ENCODE peak calls at places on chromosome 2, in seven cellular contexts. O, L, J, H, E, Z and I are unnamed samples.

GRCh38 chr2:181354626-181355025 is 102.6 kb upstream of the ITGA4 start:
- DNase-seq in E (no peak), Z (no peak), L (no peak), O (no peak), J (no peak), H (no peak), I (no peak)

GRCh38 chr2:240557101-240557751 is 562 bp downstream of the ANKMY1 start:
- DNase-seq in Z (no peak), E (no peak), J (no peak), O (no peak), H (peak), L (no peak), I (no peak)

GRCh38 chr2:113219889-113220641 is 46.3 kb downstream of the PSD4 start:
- DNase-seq in E (no peak), H (peak), L (no peak), O (no peak), J (no peak), Z (no peak), I (no peak)

GRCh38 chr2:218720048-218721041 is 9.7 kb downstream of the TTLL4 start:
- DNase-seq in H (no peak), J (no peak), O (no peak), E (no peak), Z (no peak), L (no peak), I (no peak)

GRCh38 chr2:235383272-235383843 is 110.5 kb upstream of the AGAP1 start:
- DNase-seq in J (no peak), O (no peak), L (no peak), E (no peak), H (no peak), Z (no peak), I (no peak)

GRCh38 chr2:69601179-69601612 is 42.3 kb downstream of the AAK1 start:
- DNase-seq in L (no peak), H (no peak), Z (no peak), E (no peak), O (no peak), J (no peak), I (no peak)

GRCh38 chr2:98896416-98896815 is 39.6 kb downstream of the CRACDL start:
- DNase-seq in Z (no peak), O (peak), E (no peak), L (no peak), J (no peak), H (no peak), I (no peak)

GRCh38 chr2:102509749-102510148 is 36.7 kb downstream of the SLC9A4 start:
- DNase-seq in H (no peak), L (no peak), Z (no peak), E (no peak), O (no peak), J (no peak), I (no peak)